ENCODE peak calls at places on chromosomes 13 and 19, in five cellular contexts. F is uterus; J is CD4-positive, alpha-beta T cell; U is tibial nerve; W is nephron progenitor cell. M is an unnamed sample.

GRCh38 chr13:113016526-113017295 is 47.7 kb downstream of the MCF2L start:
- DNase-seq in W (no peak), U (no peak), J (no peak), F (no peak), M (no peak)

GRCh38 chr13:51479199-51479523 is 26.3 kb upstream of the INTS6 start:
- DNase-seq in F (no peak), U (no peak), J (no peak), W (no peak), M (no peak)

GRCh38 chr13:113537909-113538688 is 46.5 kb upstream of the TFDP1 start:
- DNase-seq in U (no peak), F (no peak), J (no peak), W (no peak), M (no peak)

GRCh38 chr13:98938801-98939200 is 39.1 kb downstream of the DOCK9 start:
- DNase-seq in U (no peak), W (peak; percentile 39), J (no peak), F (no peak), M (no peak)

GRCh38 chr13:96191367-96191766 is 101.5 kb downstream of the HS6ST3 start:
- DNase-seq in J (no peak), U (no peak), W (no peak), F (no peak), M (no peak)

GRCh38 chr19:43623889-43624670 is 4.7 kb upstream of the ZNF428 start:
- DNase-seq in J (no peak), U (no peak), F (no peak), W (peak; percentile 22), M (no peak)

GRCh38 chr19:32219881-32220552 is 125.4 kb upstream of the ZNF507 start:
- DNase-seq in F (no peak), U (peak; percentile 43), W (no peak), J (no peak), M (no peak)

GRCh38 chr19:19630426-19630825 is 2.4 kb upstream of the LPAR2 start:
- DNase-seq in U (no peak), F (no peak), J (no peak), W (no peak), M (no peak)

GRCh38 chr13:52846567-52847321 is 1.7 kb downstream of the PCDH8 start:
- DNase-seq in J (no peak), W (peak; percentile 97), U (peak; percentile 23), F (no peak), M (no peak)

GRCh38 chr19:52941941-52942370 is 18.7 kb upstream of the ZNF888 start:
- DNase-seq in J (no peak), W (peak; percentile 37), U (no peak), F (peak; percentile 36), M (no peak)

GRCh38 chr13:99376132-99376531 is 68.9 kb upstream of the GPR183 start:
- DNase-seq in W (no peak), J (no peak), F (no peak), U (no peak), M (no peak)

GRCh38 chr19:35209646-35210045 is 18.9 kb downstream of the FAM187B start:
- DNase-seq in F (no peak), U (no peak), J (no peak), W (no peak), M (no peak)

GRCh38 chr13:76222511-76222910 is 586.4 kb downstream of the LMO7 start:
- DNase-seq in U (no peak), J (no peak), W (no peak), F (no peak), M (no peak)

GRCh38 chr13:113669871-113670341 is 2.9 kb downstream of the GRK1 start:
- DNase-seq in W (no peak), F (peak; percentile 8), J (no peak), U (peak; percentile 12), M (no peak)

GRCh38 chr19:2726904-2727639 is 5.9 kb upstream of the DIRAS1 start:
- DNase-seq in J (no peak), F (no peak), W (no peak), U (no peak), M (no peak)

GRCh38 chr19:40687525-40688016 is 2.9 kb downstream of the NUMBL start:
- DNase-seq in J (no peak), U (peak; percentile 97), W (no peak), F (peak; percentile 87), M (no peak)

GRCh38 chr19:15280915-15281683 is 48.9 kb upstream of the EPHX3 start:
- DNase-seq in U (peak; percentile 71), J (no peak), W (no peak), F (peak; percentile 81), M (no peak)

GRCh38 chr13:53507741-53508140 is 479.1 kb downstream of the OLFM4 start:
- DNase-seq in J (no peak), U (no peak), W (no peak), F (no peak), M (no peak)

GRCh38 chr19:34253711-34254551 is 423 bp upstream of the GARRE1 start:
- DNase-seq in J (peak; percentile 78), U (no peak), F (peak; percentile 83), W (peak; percentile 94), M (peak; percentile 73)

GRCh38 chr13:73466561-73466960 is 407.8 kb downstream of the KLF5 start:
- DNase-seq in W (no peak), F (no peak), J (no peak), U (no peak), M (no peak)

GRCh38 chr13:30881931-30882899 is 23.9 kb upstream of the MEDAG start:
- DNase-seq in J (no peak), W (no peak), U (no peak), F (no peak), M (no peak)

GRCh38 chr13:76944457-76944856 is 3.9 kb upstream of the ACOD1 start:
- DNase-seq in J (no peak), W (no peak), U (no peak), F (no peak), M (no peak)

GRCh38 chr13:59364508-59365187 is 799.1 kb downstream of the DIAPH3 start:
- DNase-seq in W (no peak), J (no peak), U (no peak), F (no peak), M (no peak)

GRCh38 chr19:50753879-50754278 is 16.4 kb upstream of the GPR32 start:
- DNase-seq in F (no peak), J (no peak), W (no peak), U (no peak), M (no peak)

GRCh38 chr13:98214008-98214643 is 37.1 kb upstream of the RNF113B start:
- DNase-seq in W (peak; percentile 43), F (peak; percentile 61), U (no peak), J (no peak), M (no peak)

GRCh38 chr19:40191836-40192646 is 815 bp downstream of the MAP3K10 start:
- DNase-seq in U (no peak), W (peak; percentile 74), F (peak; percentile 35), J (no peak), M (no peak)

DNA sequence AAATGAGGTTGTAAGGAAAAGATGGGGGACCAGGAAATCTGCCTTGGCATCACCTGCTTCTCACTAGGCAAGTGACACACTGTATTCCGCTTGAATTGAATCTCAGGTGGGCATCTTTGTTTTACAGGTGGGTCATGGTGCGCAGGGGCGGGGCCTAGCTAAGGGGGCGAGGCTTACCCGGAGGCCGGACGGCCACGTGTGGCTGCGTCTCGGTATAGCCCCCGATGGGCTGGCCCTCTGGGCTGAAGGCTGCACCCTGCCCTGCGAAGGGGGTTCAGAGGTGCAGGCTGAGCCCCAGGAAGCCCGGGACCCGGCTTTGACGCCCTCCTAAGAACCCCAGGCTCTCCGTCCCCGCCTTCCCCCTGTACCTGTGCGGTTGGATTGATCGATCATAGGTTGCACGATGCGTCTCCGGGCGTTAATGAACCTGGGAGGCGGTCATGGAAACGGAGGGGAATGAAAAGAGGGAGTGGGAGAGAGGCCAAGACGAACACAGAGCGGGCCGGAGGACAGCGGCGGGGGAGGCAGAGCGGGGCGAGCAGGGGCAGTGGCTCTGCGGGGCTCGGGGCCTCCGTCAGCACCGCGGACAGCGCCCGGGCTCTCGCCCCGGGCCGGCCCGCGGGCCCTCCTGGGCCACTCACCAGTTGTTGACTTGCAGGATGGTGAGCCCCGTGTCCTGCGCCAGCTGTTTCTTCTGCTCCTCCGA is 12.5 kb downstream of the MEIS3 start:
- DNase-seq in W (peak; percentile 87), F (no peak), U (no peak), J (no peak), M (peak; percentile 10)
- TF ChIP-seq CTCF in W (no peak), F (no peak), U (no peak), J (no peak), M (no peak)

DNA sequence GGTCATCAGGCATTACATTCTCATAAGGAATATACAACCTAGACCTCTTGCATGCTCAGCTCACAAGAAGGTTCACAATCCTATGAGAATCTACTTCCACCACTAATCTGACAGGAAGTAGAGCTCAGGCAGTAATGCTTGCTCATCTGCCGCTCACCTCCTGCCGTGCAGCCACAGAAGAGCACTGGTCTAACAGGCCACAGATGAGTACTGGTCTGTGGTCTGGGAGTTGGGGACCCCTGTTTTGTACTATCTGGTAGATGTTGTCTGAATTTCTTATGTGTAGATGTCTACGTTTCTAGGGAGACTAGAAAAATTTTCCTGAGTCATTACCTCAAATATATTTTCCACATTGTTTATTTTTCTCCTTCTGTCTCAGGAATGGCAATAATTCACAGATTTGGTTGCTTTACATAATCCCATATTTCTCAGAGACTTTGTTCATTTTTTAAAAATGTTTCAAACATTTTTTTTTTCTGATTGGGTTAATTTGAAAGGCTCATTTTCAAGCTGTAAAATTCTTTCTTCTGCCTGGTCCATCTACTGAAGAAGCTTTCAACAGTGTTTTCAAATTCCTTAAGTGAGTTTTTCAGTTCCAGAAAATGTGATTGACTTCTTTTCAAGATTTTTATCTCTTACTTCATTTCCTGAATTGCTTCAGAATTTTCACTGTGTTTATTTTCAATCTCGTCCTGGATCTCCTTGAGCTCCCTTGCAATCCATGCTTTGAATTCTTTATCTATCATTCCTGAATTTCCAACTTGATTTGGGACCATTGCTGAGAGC is 1322.3 kb downstream of the PCDH9 start:
- DNase-seq in W (no peak), J (no peak), U (no peak), F (no peak), M (no peak)
- TF ChIP-seq CTCF in W (no peak), J (no peak), U (no peak), F (no peak), M (no peak)

DNA sequence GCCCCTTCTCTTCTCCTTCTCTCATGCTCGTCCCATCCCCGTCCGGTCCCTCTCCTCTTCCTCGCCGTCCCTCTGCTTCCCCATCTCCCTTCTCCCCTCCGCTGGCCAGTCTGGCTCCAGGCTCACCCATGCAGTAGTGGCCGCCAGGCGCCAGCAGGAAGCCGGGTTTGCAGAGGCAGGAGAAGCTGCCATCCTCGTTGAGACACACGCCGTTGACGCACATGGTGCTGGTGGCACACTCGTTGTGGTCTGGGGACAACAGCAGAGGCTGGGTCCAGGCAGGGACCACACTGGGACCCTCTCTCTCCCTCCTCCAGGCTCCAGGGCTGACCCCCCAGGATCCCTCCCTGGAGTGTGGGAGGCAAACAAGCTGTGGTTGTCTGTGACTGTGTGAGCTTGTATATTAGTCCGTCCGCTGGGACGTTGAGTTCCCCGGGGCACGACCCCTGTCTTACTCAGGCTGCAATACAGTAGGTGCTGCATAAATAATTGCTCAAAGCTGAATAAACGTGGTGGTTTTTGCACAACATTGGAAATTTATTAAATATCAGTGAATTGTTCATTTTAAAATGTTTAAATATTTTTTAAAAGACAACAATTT is 16.4 kb downstream of the FBN3 start:
- DNase-seq in F (no peak), U (no peak), J (no peak), W (no peak), M (no peak)
- TF ChIP-seq CTCF in F (no peak), U (no peak), J (no peak), W (no peak), M (no peak)

DNA sequence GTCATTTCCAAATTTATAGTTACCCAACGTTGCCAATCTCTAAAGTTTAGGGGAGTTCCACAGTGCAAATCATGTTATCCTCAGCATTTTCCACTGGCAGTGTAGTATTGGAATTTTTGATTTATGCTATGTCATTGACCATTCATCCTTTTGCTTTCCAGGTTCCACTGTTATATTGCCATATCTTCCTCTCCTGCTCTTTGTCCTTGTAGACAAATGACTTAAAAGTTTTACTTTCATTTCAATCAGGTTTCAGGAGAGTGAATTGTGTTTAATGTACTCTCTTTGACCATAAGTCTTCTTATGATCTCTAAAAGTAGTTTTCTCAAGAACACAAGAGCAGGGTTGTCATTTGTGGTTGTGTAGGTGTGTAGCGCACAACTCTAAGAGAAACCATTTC is 274.6 kb downstream of the COG6 start:
- DNase-seq in U (no peak), F (no peak), W (no peak), J (no peak), M (no peak)
- TF ChIP-seq CTCF in U (no peak), F (no peak), W (no peak), J (no peak), M (no peak)